ENCODE peak calls at places on chromosomes 4 and X, in seven cellular contexts. One of them, this sample, is unnamed. For H3K27me3, the result is how much of the 10 kb centered on the place peaks cover.

GRCh38 chr4:154741877-154742851 is 1.6 kb upstream of the LRAT start:
- DNase-seq in mesendoderm: peak
- DNase-seq in naive thymus-derived CD4-positive, alpha-beta T cell: no peak
- DNase-seq in right atrium auricular region: no peak
- DNase-seq in body of pancreas: no peak
- DNase-seq in mesenchymal stem cell: no peak
- DNase-seq in H9: peak
- DNase-seq in this sample: peak

GRCh38 chr4:4443821-4444220 is 56.9 kb downstream of the NSG1 start:
- DNase-seq in mesendoderm: peak
- DNase-seq in naive thymus-derived CD4-positive, alpha-beta T cell: no peak
- DNase-seq in right atrium auricular region: no peak
- DNase-seq in body of pancreas: no peak
- DNase-seq in mesenchymal stem cell: peak
- DNase-seq in H9: no peak
- DNase-seq in this sample: no peak

GRCh38 chrX:68433155-68433980 is at the start of gene OPHN1:
- DNase-seq in mesendoderm: peak
- DNase-seq in naive thymus-derived CD4-positive, alpha-beta T cell: no peak
- DNase-seq in right atrium auricular region: peak
- DNase-seq in body of pancreas: peak
- DNase-seq in mesenchymal stem cell: peak
- DNase-seq in H9: peak
- DNase-seq in this sample: peak

GRCh38 chr4:2163311-2163821 is 78.6 kb downstream of the HAUS3 start:
- DNase-seq in mesendoderm: no peak
- DNase-seq in naive thymus-derived CD4-positive, alpha-beta T cell: no peak
- DNase-seq in right atrium auricular region: no peak
- DNase-seq in body of pancreas: no peak
- DNase-seq in mesenchymal stem cell: no peak
- DNase-seq in H9: no peak
- DNase-seq in this sample: no peak

GRCh38 chr4:6125103-6125651 is 75.2 kb downstream of the JAKMIP1 start:
- DNase-seq in mesendoderm: no peak
- DNase-seq in naive thymus-derived CD4-positive, alpha-beta T cell: no peak
- DNase-seq in right atrium auricular region: no peak
- DNase-seq in body of pancreas: no peak
- DNase-seq in mesenchymal stem cell: no peak
- DNase-seq in H9: peak
- DNase-seq in this sample: peak

GRCh38 chr4:152408514-152409327 is 127.2 kb downstream of the FBXW7 start:
- DNase-seq in mesendoderm: peak
- DNase-seq in naive thymus-derived CD4-positive, alpha-beta T cell: no peak
- DNase-seq in right atrium auricular region: no peak
- DNase-seq in body of pancreas: no peak
- DNase-seq in mesenchymal stem cell: peak
- DNase-seq in H9: no peak
- DNase-seq in this sample: no peak

GRCh38 chr4:87007345-87008181 is 72.8 kb downstream of the AFF1 start:
- DNase-seq in mesendoderm: peak
- DNase-seq in naive thymus-derived CD4-positive, alpha-beta T cell: peak
- DNase-seq in right atrium auricular region: peak
- DNase-seq in body of pancreas: peak
- DNase-seq in mesenchymal stem cell: peak
- DNase-seq in H9: no peak
- DNase-seq in this sample: peak

GRCh38 chrX:139971394-139971749 is 6.1 kb upstream of the CXorf66 start:
- DNase-seq in mesendoderm: no peak
- DNase-seq in naive thymus-derived CD4-positive, alpha-beta T cell: no peak
- DNase-seq in right atrium auricular region: no peak
- DNase-seq in body of pancreas: no peak
- DNase-seq in mesenchymal stem cell: no peak
- DNase-seq in H9: no peak
- DNase-seq in this sample: peak

GRCh38 chr4:137960371-137961050 is 281.6 kb downstream of the SLC7A11 start:
- DNase-seq in mesendoderm: no peak
- DNase-seq in naive thymus-derived CD4-positive, alpha-beta T cell: no peak
- DNase-seq in right atrium auricular region: no peak
- DNase-seq in body of pancreas: no peak
- DNase-seq in mesenchymal stem cell: peak
- DNase-seq in H9: no peak
- DNase-seq in this sample: no peak

GRCh38 chrX:107676559-107677378 is 48.5 kb downstream of the PRPS1 start:
- DNase-seq in mesendoderm: peak
- DNase-seq in naive thymus-derived CD4-positive, alpha-beta T cell: peak
- DNase-seq in right atrium auricular region: peak
- DNase-seq in body of pancreas: peak
- DNase-seq in mesenchymal stem cell: peak
- DNase-seq in H9: no peak
- DNase-seq in this sample: peak

GRCh38 chr4:64883087-64883926 is 474.1 kb upstream of the TECRL start:
- DNase-seq in mesendoderm: no peak
- DNase-seq in naive thymus-derived CD4-positive, alpha-beta T cell: no peak
- DNase-seq in right atrium auricular region: no peak
- DNase-seq in body of pancreas: no peak
- DNase-seq in mesenchymal stem cell: no peak
- DNase-seq in H9: no peak
- DNase-seq in this sample: no peak

GRCh38 chr4:74904509-74904908 is 28.4 kb upstream of the PARM1 start:
- DNase-seq in mesendoderm: peak
- DNase-seq in naive thymus-derived CD4-positive, alpha-beta T cell: no peak
- DNase-seq in right atrium auricular region: no peak
- DNase-seq in body of pancreas: no peak
- DNase-seq in mesenchymal stem cell: no peak
- DNase-seq in H9: peak
- DNase-seq in this sample: no peak

GRCh38 chr4:48081196-48081595 is 52.9 kb downstream of the TXK start:
- DNase-seq in mesendoderm: no peak
- DNase-seq in naive thymus-derived CD4-positive, alpha-beta T cell: no peak
- DNase-seq in right atrium auricular region: no peak
- DNase-seq in body of pancreas: no peak
- DNase-seq in mesenchymal stem cell: peak
- DNase-seq in H9: no peak
- DNase-seq in this sample: no peak

GRCh38 chr4:4857001-4857808 is 2.3 kb upstream of the MSX1 start:
- DNase-seq in mesendoderm: peak
- DNase-seq in naive thymus-derived CD4-positive, alpha-beta T cell: no peak
- DNase-seq in right atrium auricular region: no peak
- DNase-seq in body of pancreas: no peak
- DNase-seq in mesenchymal stem cell: no peak
- DNase-seq in H9: no peak
- DNase-seq in this sample: peak

GRCh38 chr4:152079543-152080293 is 318.9 kb upstream of the GATB start:
- DNase-seq in mesendoderm: no peak
- DNase-seq in naive thymus-derived CD4-positive, alpha-beta T cell: no peak
- DNase-seq in right atrium auricular region: no peak
- DNase-seq in body of pancreas: no peak
- DNase-seq in mesenchymal stem cell: no peak
- DNase-seq in H9: no peak
- DNase-seq in this sample: no peak

GRCh38 chrX:51148848-51149247 is 183.8 kb upstream of the NUDT10 start:
- DNase-seq in mesendoderm: peak
- DNase-seq in naive thymus-derived CD4-positive, alpha-beta T cell: no peak
- DNase-seq in right atrium auricular region: no peak
- DNase-seq in body of pancreas: peak
- DNase-seq in mesenchymal stem cell: no peak
- DNase-seq in H9: peak
- DNase-seq in this sample: peak

DNA sequence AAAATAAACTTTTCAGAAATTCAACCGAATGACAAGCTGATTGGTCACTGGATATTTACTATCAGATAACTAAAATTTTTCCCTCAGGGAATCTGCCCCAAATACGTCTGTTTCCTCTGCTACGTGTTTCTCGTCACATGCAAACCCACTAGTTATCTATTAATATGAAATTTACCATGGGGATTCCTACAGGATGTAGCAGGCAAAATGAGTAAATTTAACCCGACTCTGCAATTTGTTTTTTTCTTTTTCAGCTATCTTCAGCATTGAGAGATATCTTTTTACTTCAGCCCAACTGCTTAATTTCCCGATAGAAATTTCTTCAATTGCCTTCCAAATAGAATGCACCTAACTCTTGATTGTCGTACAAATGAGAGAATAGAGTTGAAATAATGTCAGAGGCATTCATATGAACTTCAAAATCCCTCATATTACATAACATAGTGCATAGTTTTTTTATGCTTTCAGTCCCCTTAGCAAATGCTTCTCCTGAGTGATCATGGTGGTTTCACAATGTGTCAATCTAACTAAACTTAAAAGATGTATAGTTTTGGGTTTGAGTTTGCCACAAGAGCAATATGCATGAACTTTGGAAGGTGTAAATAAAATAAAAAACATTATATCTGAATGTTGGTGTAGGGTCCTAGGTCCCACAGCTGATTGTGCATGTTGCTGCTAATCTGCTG is 913.1 kb upstream of the GRIA3 start:
- DNase-seq in mesendoderm: no peak
- DNase-seq in naive thymus-derived CD4-positive, alpha-beta T cell: no peak
- DNase-seq in right atrium auricular region: no peak
- DNase-seq in body of pancreas: no peak
- DNase-seq in mesenchymal stem cell: no peak
- DNase-seq in H9: no peak
- DNase-seq in this sample: no peak
- H3K27me3 ChIP-seq in mesendoderm: under half
- H3K27me3 ChIP-seq in naive thymus-derived CD4-positive, alpha-beta T cell: under half
- H3K27me3 ChIP-seq in right atrium auricular region: under half
- H3K27me3 ChIP-seq in body of pancreas: under half
- H3K27me3 ChIP-seq in mesenchymal stem cell: under half
- H3K27me3 ChIP-seq in H9: under half
- H3K27me3 ChIP-seq in this sample: under half

GRCh38 chrX:15240414-15240813 is 29.5 kb downstream of the ASB9 start:
- DNase-seq in mesendoderm: no peak
- DNase-seq in naive thymus-derived CD4-positive, alpha-beta T cell: no peak
- DNase-seq in right atrium auricular region: no peak
- DNase-seq in body of pancreas: no peak
- DNase-seq in mesenchymal stem cell: no peak
- DNase-seq in H9: no peak
- DNase-seq in this sample: no peak
- H3K27me3 ChIP-seq in mesendoderm: under half
- H3K27me3 ChIP-seq in naive thymus-derived CD4-positive, alpha-beta T cell: under half
- H3K27me3 ChIP-seq in right atrium auricular region: under half
- H3K27me3 ChIP-seq in body of pancreas: under half
- H3K27me3 ChIP-seq in mesenchymal stem cell: under half
- H3K27me3 ChIP-seq in H9: under half
- H3K27me3 ChIP-seq in this sample: under half

DNA sequence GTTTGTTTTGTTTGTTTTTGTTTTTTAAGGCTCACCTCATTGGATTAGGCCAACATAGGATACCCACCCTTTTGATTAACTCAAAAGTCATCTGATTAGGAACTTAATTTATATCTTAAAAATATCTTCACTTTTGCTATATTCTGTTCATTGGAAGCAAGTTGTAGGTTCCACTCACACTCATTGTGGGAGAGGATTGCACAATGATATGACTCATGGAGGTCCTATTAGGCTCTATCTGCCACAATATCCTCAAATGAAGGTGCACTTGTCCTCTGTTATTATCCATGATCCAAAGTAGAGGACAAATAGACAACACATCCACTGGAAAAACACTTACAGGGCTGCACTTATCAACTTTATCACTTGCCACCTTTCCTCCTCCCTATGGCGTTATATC is 60.5 kb upstream of the ADAMTS3 start:
- DNase-seq in mesendoderm: no peak
- DNase-seq in naive thymus-derived CD4-positive, alpha-beta T cell: no peak
- DNase-seq in right atrium auricular region: no peak
- DNase-seq in body of pancreas: no peak
- DNase-seq in mesenchymal stem cell: peak
- DNase-seq in H9: no peak
- DNase-seq in this sample: no peak
- H3K27me3 ChIP-seq in mesendoderm: under half
- H3K27me3 ChIP-seq in naive thymus-derived CD4-positive, alpha-beta T cell: under half
- H3K27me3 ChIP-seq in right atrium auricular region: under half
- H3K27me3 ChIP-seq in body of pancreas: under half
- H3K27me3 ChIP-seq in mesenchymal stem cell: half or more
- H3K27me3 ChIP-seq in H9: under half
- H3K27me3 ChIP-seq in this sample: under half

GRCh38 chr4:185031611-185032010 is 13.3 kb downstream of the HELT start:
- DNase-seq in mesendoderm: no peak
- DNase-seq in naive thymus-derived CD4-positive, alpha-beta T cell: no peak
- DNase-seq in right atrium auricular region: peak
- DNase-seq in body of pancreas: no peak
- DNase-seq in mesenchymal stem cell: no peak
- DNase-seq in H9: no peak
- DNase-seq in this sample: no peak
- H3K27me3 ChIP-seq in mesendoderm: under half
- H3K27me3 ChIP-seq in naive thymus-derived CD4-positive, alpha-beta T cell: under half
- H3K27me3 ChIP-seq in right atrium auricular region: under half
- H3K27me3 ChIP-seq in body of pancreas: under half
- H3K27me3 ChIP-seq in mesenchymal stem cell: half or more
- H3K27me3 ChIP-seq in H9: under half
- H3K27me3 ChIP-seq in this sample: half or more